ENCODE peak calls at places on chromosomes 11 and 22, in seven cellular contexts. One of them, this sample, is unnamed.

GRCh38 chr11:108863528-108863927 is 198.7 kb downstream of the DDX10 start:
- DNase-seq in dorsolateral prefrontal cortex: no peak
- DNase-seq in brain microvascular endothelial cell: no peak
- DNase-seq in GM13977: no peak
- DNase-seq in cardiac fibroblast: no peak
- DNase-seq in fibroblast of pulmonary artery: no peak
- DNase-seq in type B pancreatic cell: no peak
- DNase-seq in this sample: no peak

GRCh38 chr22:27642104-27642800 is 159.3 kb downstream of the MN1 start:
- DNase-seq in dorsolateral prefrontal cortex: peak
- DNase-seq in brain microvascular endothelial cell: no peak
- DNase-seq in GM13977: no peak
- DNase-seq in cardiac fibroblast: no peak
- DNase-seq in fibroblast of pulmonary artery: no peak
- DNase-seq in type B pancreatic cell: no peak
- DNase-seq in this sample: peak

GRCh38 chr22:44847380-44847779 is 95.0 kb downstream of the ARHGAP8 start:
- DNase-seq in dorsolateral prefrontal cortex: no peak
- DNase-seq in brain microvascular endothelial cell: no peak
- DNase-seq in GM13977: no peak
- DNase-seq in cardiac fibroblast: no peak
- DNase-seq in fibroblast of pulmonary artery: no peak
- DNase-seq in type B pancreatic cell: no peak
- DNase-seq in this sample: no peak

GRCh38 chr22:33757443-33758124 is 162.7 kb downstream of the LARGE1 start:
- DNase-seq in dorsolateral prefrontal cortex: no peak
- DNase-seq in brain microvascular endothelial cell: no peak
- DNase-seq in GM13977: no peak
- DNase-seq in cardiac fibroblast: no peak
- DNase-seq in fibroblast of pulmonary artery: no peak
- DNase-seq in type B pancreatic cell: no peak
- DNase-seq in this sample: no peak

GRCh38 chr11:61718613-61719302 is 33.7 kb upstream of the MYRF start:
- DNase-seq in dorsolateral prefrontal cortex: no peak
- DNase-seq in brain microvascular endothelial cell: peak
- DNase-seq in GM13977: no peak
- DNase-seq in cardiac fibroblast: peak
- DNase-seq in fibroblast of pulmonary artery: peak
- DNase-seq in type B pancreatic cell: no peak
- DNase-seq in this sample: peak

GRCh38 chr22:27212617-27213177 is 555.3 kb downstream of the MIAT start:
- DNase-seq in dorsolateral prefrontal cortex: no peak
- DNase-seq in brain microvascular endothelial cell: peak
- DNase-seq in GM13977: no peak
- DNase-seq in cardiac fibroblast: peak
- DNase-seq in fibroblast of pulmonary artery: peak
- DNase-seq in type B pancreatic cell: no peak
- DNase-seq in this sample: no peak

GRCh38 chr22:40396882-40397281 is 26.5 kb downstream of the SGSM3 start:
- DNase-seq in dorsolateral prefrontal cortex: no peak
- DNase-seq in brain microvascular endothelial cell: peak
- DNase-seq in GM13977: no peak
- DNase-seq in cardiac fibroblast: peak
- DNase-seq in fibroblast of pulmonary artery: peak
- DNase-seq in type B pancreatic cell: no peak
- DNase-seq in this sample: no peak

GRCh38 chr11:2797181-2797711 is 88.3 kb downstream of the CDKN1C start:
- DNase-seq in dorsolateral prefrontal cortex: peak
- DNase-seq in brain microvascular endothelial cell: no peak
- DNase-seq in GM13977: no peak
- DNase-seq in cardiac fibroblast: no peak
- DNase-seq in fibroblast of pulmonary artery: no peak
- DNase-seq in type B pancreatic cell: peak
- DNase-seq in this sample: no peak

GRCh38 chr11:13030857-13031256 is 21.7 kb downstream of the RASSF10 start:
- DNase-seq in dorsolateral prefrontal cortex: no peak
- DNase-seq in brain microvascular endothelial cell: no peak
- DNase-seq in GM13977: no peak
- DNase-seq in cardiac fibroblast: no peak
- DNase-seq in fibroblast of pulmonary artery: no peak
- DNase-seq in type B pancreatic cell: no peak
- DNase-seq in this sample: no peak

GRCh38 chr11:71951741-71952310 is 23.0 kb downstream of the RNF121 start:
- DNase-seq in dorsolateral prefrontal cortex: no peak
- DNase-seq in brain microvascular endothelial cell: no peak
- DNase-seq in GM13977: no peak
- DNase-seq in cardiac fibroblast: no peak
- DNase-seq in fibroblast of pulmonary artery: no peak
- DNase-seq in type B pancreatic cell: no peak
- DNase-seq in this sample: no peak

GRCh38 chr11:123197711-123198110 is 2.7 kb upstream of the CLMP start:
- DNase-seq in dorsolateral prefrontal cortex: no peak
- DNase-seq in brain microvascular endothelial cell: peak
- DNase-seq in GM13977: no peak
- DNase-seq in cardiac fibroblast: peak
- DNase-seq in fibroblast of pulmonary artery: peak
- DNase-seq in type B pancreatic cell: no peak
- DNase-seq in this sample: no peak

GRCh38 chr11:131370090-131370751 is at the start of gene NTM:
- DNase-seq in dorsolateral prefrontal cortex: peak
- DNase-seq in brain microvascular endothelial cell: no peak
- DNase-seq in GM13977: no peak
- DNase-seq in cardiac fibroblast: peak
- DNase-seq in fibroblast of pulmonary artery: peak
- DNase-seq in type B pancreatic cell: no peak
- DNase-seq in this sample: peak

GRCh38 chr22:44944891-44945600 is 64.8 kb downstream of the PHF21B start:
- DNase-seq in dorsolateral prefrontal cortex: no peak
- DNase-seq in brain microvascular endothelial cell: no peak
- DNase-seq in GM13977: no peak
- DNase-seq in cardiac fibroblast: no peak
- DNase-seq in fibroblast of pulmonary artery: no peak
- DNase-seq in type B pancreatic cell: no peak
- DNase-seq in this sample: no peak

GRCh38 chr22:19526076-19526701 is 2.0 kb upstream of the CLDN5 start:
- DNase-seq in dorsolateral prefrontal cortex: no peak
- DNase-seq in brain microvascular endothelial cell: no peak
- DNase-seq in GM13977: no peak
- DNase-seq in cardiac fibroblast: no peak
- DNase-seq in fibroblast of pulmonary artery: no peak
- DNase-seq in type B pancreatic cell: no peak
- DNase-seq in this sample: no peak

GRCh38 chr11:2166091-2166851 is 5.3 kb upstream of the INS start:
- DNase-seq in dorsolateral prefrontal cortex: no peak
- DNase-seq in brain microvascular endothelial cell: no peak
- DNase-seq in GM13977: peak
- DNase-seq in cardiac fibroblast: no peak
- DNase-seq in fibroblast of pulmonary artery: no peak
- DNase-seq in type B pancreatic cell: no peak
- DNase-seq in this sample: peak

GRCh38 chr11:78040691-78041379 is 17.8 kb upstream of the KCTD14 start:
- DNase-seq in dorsolateral prefrontal cortex: no peak
- DNase-seq in brain microvascular endothelial cell: peak
- DNase-seq in GM13977: no peak
- DNase-seq in cardiac fibroblast: no peak
- DNase-seq in fibroblast of pulmonary artery: no peak
- DNase-seq in type B pancreatic cell: no peak
- DNase-seq in this sample: no peak

GRCh38 chr22:46062971-46063631 is 86.1 kb upstream of the WNT7B start:
- DNase-seq in dorsolateral prefrontal cortex: peak
- DNase-seq in brain microvascular endothelial cell: no peak
- DNase-seq in GM13977: no peak
- DNase-seq in cardiac fibroblast: no peak
- DNase-seq in fibroblast of pulmonary artery: no peak
- DNase-seq in type B pancreatic cell: no peak
- DNase-seq in this sample: no peak

GRCh38 chr11:6927030-6927617 is 898 bp downstream of the ZNF215 start:
- DNase-seq in dorsolateral prefrontal cortex: no peak
- DNase-seq in brain microvascular endothelial cell: no peak
- DNase-seq in GM13977: peak
- DNase-seq in cardiac fibroblast: no peak
- DNase-seq in fibroblast of pulmonary artery: no peak
- DNase-seq in type B pancreatic cell: no peak
- DNase-seq in this sample: no peak

GRCh38 chr22:49867303-49868250 is 13.9 kb downstream of the ZBED4 start:
- DNase-seq in dorsolateral prefrontal cortex: no peak
- DNase-seq in brain microvascular endothelial cell: no peak
- DNase-seq in GM13977: no peak
- DNase-seq in cardiac fibroblast: no peak
- DNase-seq in fibroblast of pulmonary artery: no peak
- DNase-seq in type B pancreatic cell: no peak
- DNase-seq in this sample: no peak

GRCh38 chr11:88418508-88418907 is 81.0 kb upstream of the CTSC start:
- DNase-seq in dorsolateral prefrontal cortex: no peak
- DNase-seq in brain microvascular endothelial cell: no peak
- DNase-seq in GM13977: no peak
- DNase-seq in cardiac fibroblast: no peak
- DNase-seq in fibroblast of pulmonary artery: no peak
- DNase-seq in type B pancreatic cell: no peak
- DNase-seq in this sample: no peak

GRCh38 chr11:117232911-117233409 is 489 bp downstream of the RNF214 start:
- DNase-seq in dorsolateral prefrontal cortex: no peak
- DNase-seq in brain microvascular endothelial cell: no peak
- DNase-seq in GM13977: peak
- DNase-seq in cardiac fibroblast: no peak
- DNase-seq in fibroblast of pulmonary artery: no peak
- DNase-seq in type B pancreatic cell: no peak
- DNase-seq in this sample: peak

GRCh38 chr22:45976351-45977002 is 485 bp downstream of the WNT7B start:
- DNase-seq in dorsolateral prefrontal cortex: no peak
- DNase-seq in brain microvascular endothelial cell: no peak
- DNase-seq in GM13977: no peak
- DNase-seq in cardiac fibroblast: no peak
- DNase-seq in fibroblast of pulmonary artery: no peak
- DNase-seq in type B pancreatic cell: no peak
- DNase-seq in this sample: no peak

GRCh38 chr11:23497040-23497439 is 636.8 kb upstream of the CCDC179 start:
- DNase-seq in dorsolateral prefrontal cortex: no peak
- DNase-seq in brain microvascular endothelial cell: no peak
- DNase-seq in GM13977: no peak
- DNase-seq in cardiac fibroblast: no peak
- DNase-seq in fibroblast of pulmonary artery: no peak
- DNase-seq in type B pancreatic cell: no peak
- DNase-seq in this sample: no peak

GRCh38 chr22:31327786-31328544 is 18.2 kb downstream of the PATZ1 start:
- DNase-seq in dorsolateral prefrontal cortex: no peak
- DNase-seq in brain microvascular endothelial cell: no peak
- DNase-seq in GM13977: no peak
- DNase-seq in cardiac fibroblast: no peak
- DNase-seq in fibroblast of pulmonary artery: no peak
- DNase-seq in type B pancreatic cell: no peak
- DNase-seq in this sample: no peak

GRCh38 chr11:105132716-105133511 is 6.7 kb downstream of the CARD18 start:
- DNase-seq in dorsolateral prefrontal cortex: no peak
- DNase-seq in brain microvascular endothelial cell: peak
- DNase-seq in GM13977: no peak
- DNase-seq in cardiac fibroblast: peak
- DNase-seq in fibroblast of pulmonary artery: peak
- DNase-seq in type B pancreatic cell: no peak
- DNase-seq in this sample: no peak

GRCh38 chr11:47534707-47535251 is 18.2 kb downstream of the CELF1 start:
- DNase-seq in dorsolateral prefrontal cortex: no peak
- DNase-seq in brain microvascular endothelial cell: no peak
- DNase-seq in GM13977: no peak
- DNase-seq in cardiac fibroblast: no peak
- DNase-seq in fibroblast of pulmonary artery: no peak
- DNase-seq in type B pancreatic cell: no peak
- DNase-seq in this sample: no peak

GRCh38 chr11:21190181-21190580 is 520.8 kb downstream of the NELL1 start:
- DNase-seq in dorsolateral prefrontal cortex: no peak
- DNase-seq in brain microvascular endothelial cell: no peak
- DNase-seq in GM13977: no peak
- DNase-seq in cardiac fibroblast: no peak
- DNase-seq in fibroblast of pulmonary artery: no peak
- DNase-seq in type B pancreatic cell: no peak
- DNase-seq in this sample: no peak

GRCh38 chr22:21446827-21447690 is 20.1 kb upstream of the TMEM191C start:
- DNase-seq in dorsolateral prefrontal cortex: no peak
- DNase-seq in brain microvascular endothelial cell: no peak
- DNase-seq in GM13977: no peak
- DNase-seq in cardiac fibroblast: no peak
- DNase-seq in fibroblast of pulmonary artery: no peak
- DNase-seq in type B pancreatic cell: peak
- DNase-seq in this sample: peak

GRCh38 chr11:16403851-16404250 is 47.5 kb upstream of the SOX6 start:
- DNase-seq in dorsolateral prefrontal cortex: no peak
- DNase-seq in brain microvascular endothelial cell: no peak
- DNase-seq in GM13977: no peak
- DNase-seq in cardiac fibroblast: no peak
- DNase-seq in fibroblast of pulmonary artery: no peak
- DNase-seq in type B pancreatic cell: no peak
- DNase-seq in this sample: no peak

GRCh38 chr11:70944636-70945035 is 307.7 kb downstream of the SHANK2 start:
- DNase-seq in dorsolateral prefrontal cortex: no peak
- DNase-seq in brain microvascular endothelial cell: no peak
- DNase-seq in GM13977: no peak
- DNase-seq in cardiac fibroblast: no peak
- DNase-seq in fibroblast of pulmonary artery: no peak
- DNase-seq in type B pancreatic cell: no peak
- DNase-seq in this sample: no peak
- TF ChIP-seq CTCF in dorsolateral prefrontal cortex: no peak
- TF ChIP-seq CTCF in brain microvascular endothelial cell: no peak
- TF ChIP-seq CTCF in GM13977: no peak
- TF ChIP-seq CTCF in cardiac fibroblast: no peak
- TF ChIP-seq CTCF in fibroblast of pulmonary artery: no peak
- TF ChIP-seq CTCF in type B pancreatic cell: peak
- TF ChIP-seq CTCF in this sample: peak

GRCh38 chr11:57798905-57799559 is 37.4 kb downstream of the CTNND1 start:
- DNase-seq in dorsolateral prefrontal cortex: no peak
- DNase-seq in brain microvascular endothelial cell: no peak
- DNase-seq in GM13977: no peak
- DNase-seq in cardiac fibroblast: peak
- DNase-seq in fibroblast of pulmonary artery: peak
- DNase-seq in type B pancreatic cell: no peak
- DNase-seq in this sample: no peak
- TF ChIP-seq CTCF in dorsolateral prefrontal cortex: no peak
- TF ChIP-seq CTCF in brain microvascular endothelial cell: no peak
- TF ChIP-seq CTCF in GM13977: no peak
- TF ChIP-seq CTCF in cardiac fibroblast: no peak
- TF ChIP-seq CTCF in fibroblast of pulmonary artery: no peak
- TF ChIP-seq CTCF in type B pancreatic cell: no peak
- TF ChIP-seq CTCF in this sample: no peak

DNA sequence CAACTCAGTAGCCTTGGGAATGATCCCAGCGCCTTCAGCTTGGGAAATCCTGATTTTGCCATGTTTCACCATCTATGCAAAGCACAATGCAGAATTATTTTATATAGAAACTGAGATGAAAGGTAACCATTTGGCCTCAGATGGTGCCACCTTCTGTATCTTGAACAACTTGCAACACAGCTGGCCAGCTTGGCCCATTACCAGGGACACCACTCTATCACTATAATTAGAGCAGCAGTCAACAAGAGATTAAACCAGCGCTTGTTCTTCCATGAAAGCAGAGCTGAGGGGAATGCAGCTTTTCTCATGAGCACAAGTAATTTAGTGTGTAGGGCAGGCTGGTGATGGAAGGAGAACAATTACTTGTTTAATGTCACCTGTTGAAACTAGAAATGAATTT is 6.7 kb upstream of the ZDHHC13 start:
- DNase-seq in dorsolateral prefrontal cortex: no peak
- DNase-seq in brain microvascular endothelial cell: no peak
- DNase-seq in GM13977: no peak
- DNase-seq in cardiac fibroblast: peak
- DNase-seq in fibroblast of pulmonary artery: no peak
- DNase-seq in type B pancreatic cell: no peak
- DNase-seq in this sample: no peak
- TF ChIP-seq CTCF in dorsolateral prefrontal cortex: no peak
- TF ChIP-seq CTCF in brain microvascular endothelial cell: no peak
- TF ChIP-seq CTCF in GM13977: no peak
- TF ChIP-seq CTCF in cardiac fibroblast: no peak
- TF ChIP-seq CTCF in fibroblast of pulmonary artery: no peak
- TF ChIP-seq CTCF in type B pancreatic cell: no peak
- TF ChIP-seq CTCF in this sample: no peak

GRCh38 chr11:65558785-65559509 is 788 bp upstream of the LTBP3 start:
- DNase-seq in dorsolateral prefrontal cortex: peak
- DNase-seq in brain microvascular endothelial cell: peak
- DNase-seq in GM13977: no peak
- DNase-seq in cardiac fibroblast: peak
- DNase-seq in fibroblast of pulmonary artery: peak
- DNase-seq in type B pancreatic cell: no peak
- DNase-seq in this sample: no peak
- TF ChIP-seq CTCF in dorsolateral prefrontal cortex: no peak
- TF ChIP-seq CTCF in brain microvascular endothelial cell: no peak
- TF ChIP-seq CTCF in GM13977: no peak
- TF ChIP-seq CTCF in cardiac fibroblast: no peak
- TF ChIP-seq CTCF in fibroblast of pulmonary artery: no peak
- TF ChIP-seq CTCF in type B pancreatic cell: no peak
- TF ChIP-seq CTCF in this sample: no peak